ENCODE peak calls at places on chromosomes 6 and 20, in ten cellular contexts. M is RWPE1; L is Calu3; D is brain microvascular endothelial cell; P is pancreas; O is neural crest cell; Z is Caco-2; S is endothelial cell of umbilical vein; N is transverse colon; U is CD4-positive, alpha-beta T cell. T is an unnamed sample.

GRCh38 chr6:137775720-137776119 is 91.3 kb upstream of the TNFAIP3 start:
- DNase-seq in M (no peak), L (no peak), D (no peak), P (no peak), O (no peak), Z (no peak), S (peak; percentile 94), N (no peak), U (no peak), T (no peak)

GRCh38 chr20:45860573-45861011 is 3.2 kb downstream of the ZSWIM3 start:
- DNase-seq in M (no peak), L (no peak), D (no peak), P (no peak), O (no peak), Z (no peak), S (no peak), N (no peak), U (no peak), T (no peak)

GRCh38 chr6:31379850-31380249 is 22.9 kb upstream of the HLA-B start:
- DNase-seq in M (no peak), L (no peak), D (no peak), P (no peak), O (no peak), Z (no peak), S (no peak), N (peak; percentile 64), U (no peak), T (no peak)

GRCh38 chr20:25632940-25633790 is 9.4 kb upstream of the NANP start:
- DNase-seq in M (peak; percentile 58), L (no peak), D (no peak), P (no peak), O (no peak), Z (no peak), S (peak; percentile 35), N (no peak), U (no peak), T (no peak)

GRCh38 chr6:104995989-104996617 is 39.2 kb downstream of the LIN28B start:
- DNase-seq in M (peak; percentile 4), L (no peak), D (no peak), P (no peak), O (no peak), Z (peak; percentile 33), S (peak; percentile 72), N (no peak), U (no peak), T (no peak)

GRCh38 chr20:401682-402495 is 6.2 kb upstream of the RBCK1 start:
- DNase-seq in M (peak; percentile 87), L (peak; percentile 61), D (no peak), P (no peak), O (no peak), Z (peak; percentile 94), S (no peak), N (peak; percentile 17), U (no peak), T (no peak)

GRCh38 chr6:105994522-105995402 is 91.4 kb upstream of the PRDM1 start:
- DNase-seq in M (peak; percentile 60), L (peak; percentile 34), D (peak; percentile 37), P (peak; percentile 61), O (peak; percentile 37), Z (peak; percentile 42), S (peak; percentile 34), N (peak; percentile 63), U (peak; percentile 37), T (no peak)

GRCh38 chr6:37940074-37940847 is 120.7 kb downstream of the ZFAND3 start:
- DNase-seq in M (no peak), L (peak; percentile 13), D (peak; percentile 70), P (no peak), O (no peak), Z (no peak), S (peak; percentile 66), N (no peak), U (no peak), T (no peak)

GRCh38 chr20:53839423-53840176 is 230.8 kb downstream of the BCAS1 start:
- DNase-seq in M (no peak), L (no peak), D (no peak), P (peak; percentile 67), O (no peak), Z (peak; percentile 36), S (no peak), N (peak; percentile 81), U (peak; percentile 65), T (no peak)

GRCh38 chr6:134802426-134803058 is 147.4 kb downstream of the ALDH8A1 start:
- DNase-seq in M (no peak), L (no peak), D (peak; percentile 35), P (no peak), O (no peak), Z (peak; percentile 14), S (no peak), N (no peak), U (no peak), T (no peak)

GRCh38 chr20:1313236-1313964 is 15.5 kb downstream of the SDCBP2 start:
- DNase-seq in M (peak; percentile 85), L (peak; percentile 61), D (peak; percentile 31), P (peak; percentile 84), O (peak; percentile 83), Z (peak; percentile 75), S (peak; percentile 78), N (peak; percentile 73), U (peak; percentile 52), T (peak; percentile 64)

GRCh38 chr6:235763-236360 is 56.4 kb upstream of the DUSP22 start:
- DNase-seq in M (no peak), L (no peak), D (peak; percentile 34), P (no peak), O (no peak), Z (no peak), S (no peak), N (no peak), U (no peak), T (no peak)

GRCh38 chr20:35264755-35265154 is 13.2 kb downstream of the MMP24OS start:
- DNase-seq in M (no peak), L (peak; percentile 78), D (no peak), P (no peak), O (no peak), Z (peak; percentile 97), S (peak; percentile 44), N (no peak), U (no peak), T (no peak)

GRCh38 chr6:26216886-26217713 is 129.9 kb downstream of the HFE start:
- DNase-seq in M (no peak), L (peak; percentile 91), D (peak; percentile 90), P (no peak), O (peak; percentile 70), Z (peak; percentile 89), S (peak; percentile 95), N (peak; percentile 90), U (peak; percentile 71), T (peak; percentile 74)

GRCh38 chr20:20711413-20711812 is 1.0 kb downstream of the RALGAPA2 start:
- DNase-seq in M (no peak), L (no peak), D (no peak), P (no peak), O (no peak), Z (peak; percentile 27), S (peak; percentile 21), N (peak; percentile 38), U (peak; percentile 11), T (no peak)

DNA sequence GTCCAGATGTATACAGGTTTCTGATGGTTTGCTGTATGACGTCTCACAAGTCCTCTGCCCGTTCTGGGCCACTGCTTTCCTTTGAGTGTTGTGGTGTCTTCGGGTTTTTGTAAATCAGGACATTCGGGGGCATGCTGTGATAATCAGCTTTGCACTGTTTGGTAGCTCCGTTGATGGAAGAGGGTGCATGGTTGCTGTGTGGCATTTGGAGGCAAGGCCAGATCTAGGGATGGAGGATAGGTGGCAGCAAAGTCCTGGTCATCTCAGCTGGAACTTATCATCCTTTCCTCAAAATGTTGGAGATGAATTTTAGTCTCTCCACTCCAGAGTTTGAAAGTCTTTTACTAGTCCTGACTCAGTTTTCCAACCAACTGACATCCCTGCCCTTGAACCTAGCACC is 91.0 kb downstream of the SCP2D1 start:
- DNase-seq in M (peak; percentile 12), L (no peak), D (no peak), P (no peak), O (no peak), Z (peak; percentile 41), S (no peak), N (peak; percentile 8), U (no peak), T (no peak)
- TF ChIP-seq CTCF in M (no peak), L (no peak), D (no peak), P (no peak), O (no peak), Z (peak; percentile 66), S (no peak), N (peak; percentile 26), U (no peak), T (no peak)

DNA sequence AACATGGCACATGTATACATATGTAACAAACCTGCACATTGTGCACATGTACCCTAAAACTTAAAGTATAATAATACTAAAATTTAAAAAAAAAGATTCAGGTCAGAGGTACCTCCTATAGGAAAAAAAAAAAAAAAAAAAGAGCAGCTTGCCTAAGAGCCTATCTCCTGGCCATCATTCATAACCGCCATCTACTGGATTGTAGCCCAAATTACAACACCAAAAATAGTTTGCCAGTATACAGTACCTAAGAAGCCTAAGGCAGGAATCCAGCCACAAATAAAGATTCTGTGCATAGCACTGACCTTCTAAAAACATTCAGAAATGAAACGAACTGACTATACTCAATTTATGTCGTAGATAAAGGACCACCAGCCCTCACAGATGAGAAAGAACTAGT is 438.4 kb upstream of the ADGRB3 start:
- DNase-seq in M (peak; percentile 3), L (no peak), D (peak; percentile 28), P (no peak), O (no peak), Z (no peak), S (no peak), N (no peak), U (no peak), T (no peak)
- TF ChIP-seq CTCF in M (peak; percentile 18), L (no peak), D (peak; percentile 39), P (no peak), O (peak; percentile 31), Z (peak; percentile 10), S (no peak), N (no peak), U (no peak), T (no peak)

GRCh38 chr6:143062551-143062950 is 1.9 kb downstream of the AIG1 start:
- DNase-seq in M (no peak), L (no peak), D (no peak), P (no peak), O (no peak), Z (no peak), S (no peak), N (no peak), U (no peak), T (no peak)
- TF ChIP-seq CTCF in M (no peak), L (no peak), D (no peak), P (no peak), O (no peak), Z (no peak), S (no peak), N (no peak), U (no peak), T (no peak)

DNA sequence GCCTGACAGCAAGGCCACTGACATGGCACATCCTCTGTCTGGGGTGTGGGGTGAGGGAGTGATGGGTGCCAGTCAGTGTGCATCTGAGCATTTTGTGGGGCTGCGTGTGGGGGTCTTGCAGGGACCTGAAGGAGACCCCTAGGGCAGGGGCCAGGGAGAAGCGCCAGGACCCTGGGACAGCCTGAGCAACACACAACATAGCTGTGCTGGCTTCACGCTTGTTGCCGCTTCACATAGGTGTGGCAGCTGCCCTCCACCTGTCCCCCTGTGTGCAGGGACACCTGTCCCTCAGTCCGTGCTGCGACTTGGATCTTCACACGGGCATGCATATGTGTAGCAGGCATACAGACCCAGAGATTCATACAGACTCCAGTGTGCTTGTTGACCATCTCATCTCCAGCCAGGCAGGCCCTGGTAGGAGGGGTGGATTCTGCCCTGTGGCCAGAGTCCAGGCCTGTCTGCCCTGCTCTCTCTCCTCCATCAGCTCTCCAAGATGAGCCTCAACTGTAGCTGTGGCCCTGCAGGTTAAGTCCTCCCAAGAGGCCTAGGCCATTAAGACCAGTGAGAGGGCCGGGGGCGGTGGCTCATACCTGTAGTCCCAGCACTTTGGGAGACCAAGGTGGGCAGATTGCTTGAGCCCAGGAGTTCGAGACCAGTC is 3.2 kb upstream of the NPBWR2 start:
- DNase-seq in M (no peak), L (no peak), D (no peak), P (no peak), O (no peak), Z (peak; percentile 19), S (no peak), N (peak; percentile 2), U (no peak), T (peak; percentile 9)
- TF ChIP-seq CTCF in M (no peak), L (no peak), D (no peak), P (no peak), O (no peak), Z (no peak), S (no peak), N (no peak), U (no peak), T (no peak)

T was measured in mesothelial cell of epicardium.